ENCODE peak calls at places on chromosomes 5 and 9, in five cellular contexts. One of them, this sample, is unnamed.

GRCh38 chr5:140336388-140336787 is 10.0 kb downstream of the HBEGF start:
- DNase-seq in fibroblast of mammary gland: no peak
- DNase-seq in renal cortical epithelial cell: no peak
- DNase-seq in cardiac fibroblast: peak; percentile 37
- DNase-seq in hippocampal formation: no peak
- DNase-seq in this sample: no peak

GRCh38 chr9:69797680-69798079 is 22.9 kb upstream of the CFAP95 start:
- DNase-seq in fibroblast of mammary gland: no peak
- DNase-seq in renal cortical epithelial cell: no peak
- DNase-seq in cardiac fibroblast: no peak
- DNase-seq in hippocampal formation: no peak
- DNase-seq in this sample: no peak

GRCh38 chr5:168724227-168724626 is 145.1 kb upstream of the PANK3 start:
- DNase-seq in fibroblast of mammary gland: no peak
- DNase-seq in renal cortical epithelial cell: no peak
- DNase-seq in cardiac fibroblast: no peak
- DNase-seq in hippocampal formation: no peak
- DNase-seq in this sample: no peak

GRCh38 chr5:177428574-177429217 is 2.2 kb downstream of the GRK6 start:
- DNase-seq in fibroblast of mammary gland: no peak
- DNase-seq in renal cortical epithelial cell: no peak
- DNase-seq in cardiac fibroblast: no peak
- DNase-seq in hippocampal formation: no peak
- DNase-seq in this sample: no peak

GRCh38 chr5:36215910-36216309 is 25.8 kb downstream of the NADK2 start:
- DNase-seq in fibroblast of mammary gland: no peak
- DNase-seq in renal cortical epithelial cell: no peak
- DNase-seq in cardiac fibroblast: no peak
- DNase-seq in hippocampal formation: no peak
- DNase-seq in this sample: no peak

GRCh38 chr9:138067594-138068367 is 190.2 kb downstream of the CACNA1B start:
- DNase-seq in fibroblast of mammary gland: no peak
- DNase-seq in renal cortical epithelial cell: no peak
- DNase-seq in cardiac fibroblast: no peak
- DNase-seq in hippocampal formation: no peak
- DNase-seq in this sample: no peak

GRCh38 chr9:98584059-98584458 is 124.7 kb downstream of the GABBR2 start:
- DNase-seq in fibroblast of mammary gland: no peak
- DNase-seq in renal cortical epithelial cell: no peak
- DNase-seq in cardiac fibroblast: no peak
- DNase-seq in hippocampal formation: no peak
- DNase-seq in this sample: no peak

GRCh38 chr9:38160613-38161215 is 91.7 kb upstream of the SHB start:
- DNase-seq in fibroblast of mammary gland: peak; percentile 55
- DNase-seq in renal cortical epithelial cell: no peak
- DNase-seq in cardiac fibroblast: peak; percentile 69
- DNase-seq in hippocampal formation: peak; percentile 28
- DNase-seq in this sample: peak; percentile 16

GRCh38 chr9:93130861-93131481 is 3.1 kb downstream of the NINJ1 start:
- DNase-seq in fibroblast of mammary gland: no peak
- DNase-seq in renal cortical epithelial cell: no peak
- DNase-seq in cardiac fibroblast: no peak
- DNase-seq in hippocampal formation: peak; percentile 20
- DNase-seq in this sample: no peak

GRCh38 chr9:18281291-18281690 is 192.7 kb upstream of the ADAMTSL1 start:
- DNase-seq in fibroblast of mammary gland: no peak
- DNase-seq in renal cortical epithelial cell: no peak
- DNase-seq in cardiac fibroblast: no peak
- DNase-seq in hippocampal formation: no peak
- DNase-seq in this sample: no peak

GRCh38 chr9:94971378-94972131 is 245.1 kb downstream of the AOPEP start:
- DNase-seq in fibroblast of mammary gland: no peak
- DNase-seq in renal cortical epithelial cell: no peak
- DNase-seq in cardiac fibroblast: no peak
- DNase-seq in hippocampal formation: no peak
- DNase-seq in this sample: no peak

GRCh38 chr9:34047864-34048729 is 590 bp downstream of the UBAP2 start:
- DNase-seq in fibroblast of mammary gland: peak; percentile 23
- DNase-seq in renal cortical epithelial cell: peak; percentile 11
- DNase-seq in cardiac fibroblast: peak; percentile 14
- DNase-seq in hippocampal formation: no peak
- DNase-seq in this sample: no peak

GRCh38 chr9:14320272-14321245 is 6.6 kb upstream of the NFIB start:
- DNase-seq in fibroblast of mammary gland: peak; percentile 99
- DNase-seq in renal cortical epithelial cell: peak; percentile 85
- DNase-seq in cardiac fibroblast: peak; percentile 96
- DNase-seq in hippocampal formation: no peak
- DNase-seq in this sample: no peak

GRCh38 chr9:14212697-14213420 is 101.1 kb downstream of the NFIB start:
- DNase-seq in fibroblast of mammary gland: no peak
- DNase-seq in renal cortical epithelial cell: peak; percentile 72
- DNase-seq in cardiac fibroblast: no peak
- DNase-seq in hippocampal formation: no peak
- DNase-seq in this sample: no peak

GRCh38 chr5:36982146-36982545 is 105.6 kb downstream of the NIPBL start:
- DNase-seq in fibroblast of mammary gland: peak; percentile 44
- DNase-seq in renal cortical epithelial cell: peak; percentile 28
- DNase-seq in cardiac fibroblast: no peak
- DNase-seq in hippocampal formation: no peak
- DNase-seq in this sample: peak; percentile 26

GRCh38 chr5:1764606-1764960 is 35.1 kb downstream of the MRPL36 start:
- DNase-seq in fibroblast of mammary gland: no peak
- DNase-seq in renal cortical epithelial cell: no peak
- DNase-seq in cardiac fibroblast: no peak
- DNase-seq in hippocampal formation: no peak
- DNase-seq in this sample: no peak

GRCh38 chr9:3842839-3843238 is 317.0 kb upstream of the RFX3 start:
- DNase-seq in fibroblast of mammary gland: peak; percentile 51
- DNase-seq in renal cortical epithelial cell: peak; percentile 73
- DNase-seq in cardiac fibroblast: no peak
- DNase-seq in hippocampal formation: no peak
- DNase-seq in this sample: no peak

GRCh38 chr5:3265936-3266335 is 329.7 kb upstream of the IRX1 start:
- DNase-seq in fibroblast of mammary gland: no peak
- DNase-seq in renal cortical epithelial cell: no peak
- DNase-seq in cardiac fibroblast: no peak
- DNase-seq in hippocampal formation: no peak
- DNase-seq in this sample: no peak

GRCh38 chr9:97923529-97924108 is 1.3 kb upstream of the TRMO start:
- DNase-seq in fibroblast of mammary gland: peak; percentile 79
- DNase-seq in renal cortical epithelial cell: peak; percentile 70
- DNase-seq in cardiac fibroblast: peak; percentile 80
- DNase-seq in hippocampal formation: peak; percentile 70
- DNase-seq in this sample: peak; percentile 84

GRCh38 chr9:34719021-34719768 is 9.3 kb upstream of the CCL21 start:
- DNase-seq in fibroblast of mammary gland: no peak
- DNase-seq in renal cortical epithelial cell: no peak
- DNase-seq in cardiac fibroblast: no peak
- DNase-seq in hippocampal formation: no peak
- DNase-seq in this sample: no peak

GRCh38 chr5:179819296-179820126 is 1.2 kb upstream of the SQSTM1 start:
- DNase-seq in fibroblast of mammary gland: peak; percentile 70
- DNase-seq in renal cortical epithelial cell: peak; percentile 73
- DNase-seq in cardiac fibroblast: peak; percentile 81
- DNase-seq in hippocampal formation: peak; percentile 86
- DNase-seq in this sample: no peak

GRCh38 chr9:88533951-88534455 is 975 bp upstream of the NXNL2 start:
- DNase-seq in fibroblast of mammary gland: peak; percentile 28
- DNase-seq in renal cortical epithelial cell: peak; percentile 44
- DNase-seq in cardiac fibroblast: peak; percentile 43
- DNase-seq in hippocampal formation: no peak
- DNase-seq in this sample: peak; percentile 83

GRCh38 chr5:638501-639252 is 26.5 kb downstream of the CEP72 start:
- DNase-seq in fibroblast of mammary gland: no peak
- DNase-seq in renal cortical epithelial cell: no peak
- DNase-seq in cardiac fibroblast: no peak
- DNase-seq in hippocampal formation: no peak
- DNase-seq in this sample: no peak

GRCh38 chr5:127867006-127867788 is 164.0 kb downstream of the CCDC192 start:
- DNase-seq in fibroblast of mammary gland: no peak
- DNase-seq in renal cortical epithelial cell: no peak
- DNase-seq in cardiac fibroblast: no peak
- DNase-seq in hippocampal formation: no peak
- DNase-seq in this sample: no peak

GRCh38 chr5:1564824-1565736 is 41.3 kb upstream of the LPCAT1 start:
- DNase-seq in fibroblast of mammary gland: no peak
- DNase-seq in renal cortical epithelial cell: no peak
- DNase-seq in cardiac fibroblast: no peak
- DNase-seq in hippocampal formation: no peak
- DNase-seq in this sample: no peak

GRCh38 chr5:62395210-62395950 is 8.3 kb downstream of the DIMT1 start:
- DNase-seq in fibroblast of mammary gland: peak; percentile 47
- DNase-seq in renal cortical epithelial cell: peak; percentile 22
- DNase-seq in cardiac fibroblast: no peak
- DNase-seq in hippocampal formation: no peak
- DNase-seq in this sample: no peak

GRCh38 chr9:137351781-137352501 is 49.9 kb upstream of the NRARP start:
- DNase-seq in fibroblast of mammary gland: no peak
- DNase-seq in renal cortical epithelial cell: no peak
- DNase-seq in cardiac fibroblast: no peak
- DNase-seq in hippocampal formation: no peak
- DNase-seq in this sample: no peak

GRCh38 chr9:4555251-4555650 is 65.0 kb downstream of the SLC1A1 start:
- DNase-seq in fibroblast of mammary gland: peak; percentile 39
- DNase-seq in renal cortical epithelial cell: peak; percentile 84
- DNase-seq in cardiac fibroblast: peak; percentile 39
- DNase-seq in hippocampal formation: no peak
- DNase-seq in this sample: peak; percentile 69

GRCh38 chr9:116475201-116475600 is 211.9 kb upstream of the TRIM32 start:
- DNase-seq in fibroblast of mammary gland: peak; percentile 69
- DNase-seq in renal cortical epithelial cell: peak; percentile 45
- DNase-seq in cardiac fibroblast: peak; percentile 41
- DNase-seq in hippocampal formation: no peak
- DNase-seq in this sample: no peak

GRCh38 chr5:67176931-67177330 is 19.7 kb downstream of the CD180 start:
- DNase-seq in fibroblast of mammary gland: no peak
- DNase-seq in renal cortical epithelial cell: no peak
- DNase-seq in cardiac fibroblast: no peak
- DNase-seq in hippocampal formation: no peak
- DNase-seq in this sample: no peak

GRCh38 chr5:139640432-139641115 is 7.6 kb upstream of the CXXC5 start:
- DNase-seq in fibroblast of mammary gland: no peak
- DNase-seq in renal cortical epithelial cell: no peak
- DNase-seq in cardiac fibroblast: no peak
- DNase-seq in hippocampal formation: no peak
- DNase-seq in this sample: no peak